ENCODE peak calls at places on chromosomes 16 and 17, in ten cellular contexts. N is MM.1S; C is stimulated activated CD8-positive, alpha-beta memory T cell treated with anti-CD3 and anti-CD28 coated beads, Interleukin-12 subunit alpha, Interleukin-12 subunit beta, amount 100 ng/mL, for 1 hour; P is left colon; Z is kidney glomerular epithelial cell; V is AG08396; Q is anterior cingulate cortex; R is H54; S is skeletal muscle cell; M is AG04449. U is an unnamed sample.
A peak's percentile ranks its signal among the peaks of the same experiment; 100 is the strongest.

GRCh38 chr16:31480851-31481250 is 2.1 kb upstream of the SLC5A2 start:
- DNase-seq in R (no peak), N (no peak), S (no peak), Q (no peak), Z (no peak), V (no peak), C (no peak), M (no peak), P (peak; percentile 74), U (no peak)

GRCh38 chr17:35890774-35891155 is 10.6 kb upstream of the CCL5 start:
- DNase-seq in Z (no peak), P (peak; percentile 36), R (no peak), V (no peak), Q (no peak), C (no peak), M (no peak), S (no peak), N (no peak), U (no peak)

GRCh38 chr17:66301864-66302741 is at the start of gene PRKCA:
- DNase-seq in Q (peak; percentile 64), M (no peak), S (no peak), C (peak; percentile 43), P (peak; percentile 65), V (peak; percentile 93), Z (peak; percentile 39), N (peak; percentile 83), R (peak; percentile 82), U (no peak)

GRCh38 chr17:68435876-68436842 is 21.1 kb downstream of the WIPI1 start:
- DNase-seq in S (no peak), V (peak; percentile 75), C (peak; percentile 70), Q (peak; percentile 29), Z (peak; percentile 45), R (peak; percentile 76), N (peak; percentile 82), P (peak; percentile 69), M (no peak), U (peak; percentile 71)

GRCh38 chr17:77372444-77373297 is 231.9 kb downstream of the SEC14L1 start:
- DNase-seq in C (no peak), Q (peak; percentile 33), V (peak; percentile 93), S (peak; percentile 68), P (peak; percentile 82), R (no peak), N (peak; percentile 75), Z (peak; percentile 19), M (no peak), U (peak; percentile 27)

GRCh38 chr16:58638148-58639036 is 8.8 kb upstream of the CNOT1 start:
- DNase-seq in P (peak; percentile 48), N (no peak), V (peak; percentile 82), Z (peak; percentile 50), S (peak; percentile 63), C (no peak), M (peak; percentile 63), Q (no peak), R (peak; percentile 57), U (no peak)

GRCh38 chr16:2190002-2190658 is 6.3 kb downstream of the CASKIN1 start:
- DNase-seq in R (no peak), V (no peak), P (no peak), N (no peak), S (no peak), Z (no peak), M (no peak), C (no peak), Q (no peak), U (no peak)

GRCh38 chr16:87874639-87875472 is 5.5 kb upstream of the SLC7A5 start:
- DNase-seq in M (no peak), C (peak; percentile 60), V (no peak), S (no peak), P (no peak), N (no peak), R (no peak), Z (no peak), Q (no peak), U (no peak)

GRCh38 chr16:80092686-80093085 is 448.1 kb upstream of the DYNLRB2 start:
- DNase-seq in Z (no peak), S (no peak), N (no peak), C (no peak), M (no peak), Q (no peak), P (no peak), V (no peak), R (no peak), U (no peak)

GRCh38 chr16:24534634-24535033 is 4.7 kb upstream of the RBBP6 start:
- DNase-seq in Q (no peak), V (no peak), P (no peak), S (no peak), C (no peak), Z (no peak), R (no peak), N (no peak), M (no peak), U (no peak)

GRCh38 chr16:74748042-74748709 is 26.4 kb downstream of the FA2H start:
- DNase-seq in N (no peak), R (no peak), C (no peak), V (no peak), Q (peak; percentile 72), M (no peak), S (no peak), P (no peak), Z (no peak), U (no peak)

GRCh38 chr17:181213-182163 is at the start of gene DOC2B:
- DNase-seq in M (no peak), N (no peak), R (no peak), S (no peak), C (no peak), Q (no peak), P (no peak), Z (no peak), V (peak; percentile 86), U (no peak)

GRCh38 chr16:64866026-64866425 is 255.8 kb downstream of the CDH11 start:
- DNase-seq in P (no peak), M (no peak), N (no peak), Q (no peak), Z (no peak), R (no peak), V (no peak), C (no peak), S (no peak), U (no peak)

GRCh38 chr17:61178284-61178683 is 221.4 kb upstream of the TBX2 start:
- DNase-seq in R (no peak), C (no peak), Q (no peak), M (no peak), V (no peak), P (no peak), S (no peak), N (no peak), Z (no peak), U (no peak)

GRCh38 chr17:39618252-39618913 is 8.4 kb upstream of the PPP1R1B start:
- DNase-seq in Q (no peak), V (no peak), M (no peak), S (no peak), N (no peak), Z (no peak), R (no peak), C (no peak), P (no peak), U (no peak)

GRCh38 chr17:66542183-66542966 is 240.0 kb downstream of the PRKCA start:
- DNase-seq in R (no peak), P (no peak), N (peak; percentile 89), Z (peak; percentile 18), V (no peak), M (no peak), S (peak; percentile 48), C (no peak), Q (no peak), U (peak; percentile 17)

GRCh38 chr17:78615631-78616030 is 38.4 kb upstream of the DNAH17 start:
- DNase-seq in Q (no peak), M (no peak), V (no peak), R (no peak), C (no peak), P (no peak), S (no peak), Z (no peak), N (no peak), U (no peak)